ENCODE peak calls at places on chromosome 1, in six cellular contexts. A is HCT116, M is GM12878, U is K562, Z is HepG2, H is H1. O is an unnamed sample. For H3K79me2, the result is how much of the 10 kb centered on the place peaks cover.

GRCh38 chr1:206923009-206923960 is 1.5 kb upstream of the FCMR start:
- DNase-seq in A (no peak), U (no peak), H (no peak), Z (no peak), M (peak), O (no peak)

GRCh38 chr1:76379506-76379905 is 305.0 kb downstream of the ST6GALNAC3 start:
- DNase-seq in U (no peak), M (no peak), Z (no peak), H (no peak), A (no peak), O (no peak)

GRCh38 chr1:31548899-31549806 is 27.2 kb upstream of the TINAGL1 start:
- DNase-seq in U (peak), H (peak), M (peak), A (peak), Z (peak), O (peak)

GRCh38 chr1:1599030-1599916 is 662 bp downstream of the FNDC10 start:
- DNase-seq in A (no peak), Z (no peak), H (no peak), M (no peak), U (peak), O (no peak)

GRCh38 chr1:34266127-34266951 is 89.6 kb downstream of the C1orf94 start:
- DNase-seq in A (no peak), Z (no peak), M (no peak), H (no peak), U (no peak), O (no peak)

GRCh38 chr1:22341791-22342605 is 109.7 kb upstream of the ZBTB40 start:
- DNase-seq in U (peak), A (no peak), M (no peak), H (no peak), Z (no peak), O (peak)

GRCh38 chr1:90133133-90133532 is 138.2 kb downstream of the ZNF326 start:
- DNase-seq in M (no peak), U (peak), A (peak), Z (peak), H (no peak), O (peak)

GRCh38 chr1:244833734-244834595 is 1.5 kb upstream of the COX20 start:
- DNase-seq in A (peak), Z (peak), M (no peak), U (peak), H (no peak), O (peak)

GRCh38 chr1:92797297-92797696 is 12.4 kb upstream of the EVI5 start:
- DNase-seq in Z (no peak), A (no peak), H (no peak), U (no peak), M (no peak), O (no peak)

GRCh38 chr1:200314085-200314750 is 95.6 kb downstream of the ZNF281 start:
- DNase-seq in A (no peak), U (no peak), M (no peak), Z (peak), H (no peak), O (no peak)

GRCh38 chr1:174393885-174394284 is 53.9 kb upstream of the GPR52 start:
- DNase-seq in Z (no peak), U (no peak), A (no peak), M (no peak), H (no peak), O (no peak)

GRCh38 chr1:236659792-236660587 is 26.3 kb upstream of the ACTN2 start:
- DNase-seq in Z (no peak), M (no peak), A (no peak), H (no peak), U (no peak), O (no peak)

GRCh38 chr1:172178846-172179245 is 241.6 kb upstream of the C1orf105 start:
- DNase-seq in U (no peak), Z (no peak), A (no peak), H (no peak), M (no peak), O (no peak)

GRCh38 chr1:172172267-172172880 is 248.1 kb upstream of the C1orf105 start:
- DNase-seq in M (no peak), A (no peak), Z (no peak), U (no peak), H (no peak), O (no peak)

GRCh38 chr1:172177849-172178248 is 242.6 kb upstream of the C1orf105 start:
- DNase-seq in U (no peak), Z (no peak), H (no peak), A (no peak), M (no peak), O (no peak)

GRCh38 chr1:172180886-172181285 is 239.6 kb upstream of the C1orf105 start:
- DNase-seq in A (no peak), H (no peak), Z (no peak), U (no peak), M (peak), O (peak)

GRCh38 chr1:172176206-172176605 is 244.3 kb upstream of the C1orf105 start:
- DNase-seq in M (no peak), Z (no peak), A (no peak), H (no peak), U (no peak), O (no peak)
- H3K79me2 ChIP-seq in M (under half), Z (under half), A (under half), H (under half), U (under half), O (under half)

DNA sequence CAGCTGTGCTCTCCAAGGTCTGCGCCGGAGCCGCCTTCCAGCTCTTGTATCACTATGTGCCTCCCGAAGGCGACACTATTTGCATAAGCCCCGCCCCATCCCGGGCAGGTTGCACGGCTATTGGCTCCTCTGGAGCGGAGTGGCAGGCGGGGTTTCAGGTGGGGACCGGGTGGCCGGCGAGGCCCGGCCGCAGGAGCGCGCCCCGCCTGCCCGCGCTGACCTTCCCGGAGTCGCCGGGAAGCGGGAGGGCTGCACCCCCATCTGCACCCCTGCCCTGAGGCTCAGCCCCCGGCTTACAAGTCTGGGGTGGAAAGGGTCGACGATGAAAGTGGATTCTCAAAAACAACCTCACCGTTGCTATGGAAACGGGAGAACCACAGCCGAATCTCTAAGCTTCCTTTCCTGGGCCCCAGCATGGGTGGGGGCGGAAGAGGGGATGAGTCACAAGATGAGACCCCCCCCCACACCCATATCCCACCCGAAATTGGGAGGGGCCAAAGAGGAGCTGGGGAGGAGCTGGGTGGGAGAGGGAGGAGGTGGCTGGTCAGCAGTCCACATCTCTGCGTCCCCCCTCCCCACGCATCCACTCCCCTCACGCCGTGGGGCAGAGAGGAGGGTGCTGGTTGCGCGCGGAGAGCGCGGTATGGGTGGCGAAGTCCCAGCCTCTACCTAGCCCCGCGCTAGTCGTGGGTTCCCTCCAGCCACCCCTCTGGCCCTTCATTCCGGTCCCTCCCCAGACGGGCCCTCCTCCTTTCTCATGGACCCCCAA is at the start of gene HPCAL4:
- DNase-seq in M (no peak), U (peak), H (peak), Z (peak), A (peak), O (peak)
- TF ChIP-seq POLR2A in M (no peak), U (no peak), H (no peak), Z (no peak), A (no peak), O (no peak)

GRCh38 chr1:51158263-51158662 is 56.2 kb downstream of the C1orf185 start:
- DNase-seq in H (no peak), U (no peak), Z (no peak), M (no peak), A (no peak), O (no peak)

GRCh38 chr1:51157411-51157810 is 55.4 kb downstream of the C1orf185 start:
- DNase-seq in A (no peak), M (no peak), Z (no peak), U (no peak), H (no peak), O (no peak)

GRCh38 chr1:51156752-51157151 is 54.7 kb downstream of the C1orf185 start:
- DNase-seq in M (no peak), U (no peak), Z (no peak), A (no peak), H (no peak), O (no peak)

DNA sequence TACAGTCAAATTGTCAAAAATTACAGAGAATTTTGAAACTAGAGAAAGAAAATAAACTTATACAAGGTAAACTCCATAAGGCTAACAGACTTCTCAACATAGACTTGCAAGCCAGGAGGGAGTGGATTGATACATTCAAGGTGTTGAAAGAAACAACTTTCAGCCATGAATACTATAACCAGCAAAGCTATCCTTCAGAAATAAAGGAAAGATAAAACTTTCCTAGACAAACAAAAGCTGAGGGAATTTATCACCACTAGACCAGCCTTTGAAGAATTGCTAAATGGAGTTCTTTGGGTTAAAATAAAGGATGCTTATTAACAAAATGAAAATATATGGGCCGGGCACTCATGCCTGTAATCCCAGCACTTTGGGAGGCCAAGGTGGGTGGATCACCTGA is 52.7 kb downstream of the C1orf185 start:
- DNase-seq in H (no peak), M (no peak), Z (no peak), U (no peak), A (no peak), O (no peak)
- H3K79me2 ChIP-seq in H (under half), M (under half), Z (under half), U (under half), A (under half), O (under half)

GRCh38 chr1:6472391-6472790 is 6.4 kb upstream of the TNFRSF25 start:
- DNase-seq in M (no peak), Z (no peak), A (no peak), U (peak), H (no peak), O (no peak)

GRCh38 chr1:6470132-6471085 is 4.4 kb upstream of the TNFRSF25 start:
- DNase-seq in A (no peak), H (no peak), U (peak), Z (no peak), M (no peak), O (no peak)

GRCh38 chr1:6471969-6472368 is 6.0 kb upstream of the TNFRSF25 start:
- DNase-seq in Z (no peak), H (no peak), U (no peak), M (no peak), A (no peak), O (no peak)

GRCh38 chr1:6473156-6473555 is 7.2 kb upstream of the TNFRSF25 start:
- DNase-seq in Z (no peak), M (no peak), H (no peak), A (no peak), U (no peak), O (no peak)

GRCh38 chr1:6471086-6471841 is 5.3 kb upstream of the TNFRSF25 start:
- DNase-seq in A (peak), U (peak), H (no peak), M (no peak), Z (no peak), O (no peak)
- TF ChIP-seq POLR2A in A (peak), U (no peak), H (no peak), M (no peak), Z (no peak), O (no peak)